ENCODE peak calls at places on chromosomes 4 and X, in eight cellular contexts. One of them, this sample, is unnamed.

GRCh38 chr4:18075823-18076433 is 54.4 kb upstream of the LCORL start:
- DNase-seq in CD4-positive, CD25-positive, alpha-beta regulatory T cell: peak; percentile 36
- DNase-seq in A549: no peak
- DNase-seq in MM.1S: peak; percentile 50
- DNase-seq in OCI-LY7: peak; percentile 78
- DNase-seq in RWPE2: no peak
- DNase-seq in body of pancreas: peak; percentile 13
- DNase-seq in esophagus squamous epithelium: no peak
- DNase-seq in this sample: no peak

GRCh38 chr4:24181005-24181404 is 291.2 kb upstream of the PPARGC1A start:
- DNase-seq in OCI-LY7: no peak
- DNase-seq in A549: no peak
- DNase-seq in RWPE2: no peak
- DNase-seq in MM.1S: no peak
- DNase-seq in CD4-positive, CD25-positive, alpha-beta regulatory T cell: no peak
- DNase-seq in esophagus squamous epithelium: no peak
- DNase-seq in body of pancreas: no peak
- DNase-seq in this sample: no peak

GRCh38 chr4:17650404-17650803 is 36.0 kb downstream of the MED28 start:
- DNase-seq in A549: no peak
- DNase-seq in body of pancreas: no peak
- DNase-seq in CD4-positive, CD25-positive, alpha-beta regulatory T cell: no peak
- DNase-seq in RWPE2: no peak
- DNase-seq in esophagus squamous epithelium: no peak
- DNase-seq in OCI-LY7: no peak
- DNase-seq in MM.1S: no peak
- DNase-seq in this sample: no peak

GRCh38 chr4:159048166-159048886 is 54.6 kb upstream of the RAPGEF2 start:
- DNase-seq in RWPE2: peak; percentile 67
- DNase-seq in esophagus squamous epithelium: no peak
- DNase-seq in A549: peak; percentile 21
- DNase-seq in OCI-LY7: no peak
- DNase-seq in body of pancreas: peak; percentile 81
- DNase-seq in CD4-positive, CD25-positive, alpha-beta regulatory T cell: no peak
- DNase-seq in MM.1S: no peak
- DNase-seq in this sample: peak; percentile 81

GRCh38 chr4:186726150-186726439 is 2.4 kb upstream of the FAT1 start:
- DNase-seq in CD4-positive, CD25-positive, alpha-beta regulatory T cell: no peak
- DNase-seq in body of pancreas: no peak
- DNase-seq in RWPE2: no peak
- DNase-seq in esophagus squamous epithelium: no peak
- DNase-seq in OCI-LY7: no peak
- DNase-seq in A549: peak; percentile 18
- DNase-seq in MM.1S: no peak
- DNase-seq in this sample: no peak

GRCh38 chr4:185117300-185117934 is 25.6 kb upstream of the SLC25A4 start:
- DNase-seq in CD4-positive, CD25-positive, alpha-beta regulatory T cell: no peak
- DNase-seq in RWPE2: no peak
- DNase-seq in A549: no peak
- DNase-seq in esophagus squamous epithelium: no peak
- DNase-seq in body of pancreas: no peak
- DNase-seq in OCI-LY7: no peak
- DNase-seq in MM.1S: no peak
- DNase-seq in this sample: no peak

GRCh38 chr4:172683016-172683415 is 485.6 kb upstream of the GALNT7 start:
- DNase-seq in CD4-positive, CD25-positive, alpha-beta regulatory T cell: no peak
- DNase-seq in RWPE2: no peak
- DNase-seq in OCI-LY7: no peak
- DNase-seq in esophagus squamous epithelium: no peak
- DNase-seq in MM.1S: no peak
- DNase-seq in body of pancreas: no peak
- DNase-seq in A549: no peak
- DNase-seq in this sample: no peak

GRCh38 chrX:149629730-149630387 is 1.7 kb downstream of the TMEM185A start:
- DNase-seq in OCI-LY7: no peak
- DNase-seq in A549: no peak
- DNase-seq in esophagus squamous epithelium: no peak
- DNase-seq in body of pancreas: no peak
- DNase-seq in RWPE2: no peak
- DNase-seq in MM.1S: no peak
- DNase-seq in CD4-positive, CD25-positive, alpha-beta regulatory T cell: no peak
- DNase-seq in this sample: no peak

GRCh38 chr4:185276036-185276435 is 66.6 kb downstream of the SNX25 start:
- DNase-seq in CD4-positive, CD25-positive, alpha-beta regulatory T cell: no peak
- DNase-seq in A549: no peak
- DNase-seq in OCI-LY7: no peak
- DNase-seq in RWPE2: no peak
- DNase-seq in MM.1S: no peak
- DNase-seq in body of pancreas: no peak
- DNase-seq in esophagus squamous epithelium: no peak
- DNase-seq in this sample: no peak

GRCh38 chrX:150704030-150704613 is 10.9 kb downstream of the MTMR1 start:
- DNase-seq in MM.1S: no peak
- DNase-seq in A549: no peak
- DNase-seq in body of pancreas: peak; percentile 57
- DNase-seq in RWPE2: no peak
- DNase-seq in OCI-LY7: no peak
- DNase-seq in CD4-positive, CD25-positive, alpha-beta regulatory T cell: no peak
- DNase-seq in esophagus squamous epithelium: no peak
- DNase-seq in this sample: no peak

GRCh38 chr4:68147079-68147478 is 17.4 kb upstream of the TMPRSS11F start:
- DNase-seq in body of pancreas: no peak
- DNase-seq in esophagus squamous epithelium: no peak
- DNase-seq in OCI-LY7: no peak
- DNase-seq in A549: no peak
- DNase-seq in MM.1S: no peak
- DNase-seq in CD4-positive, CD25-positive, alpha-beta regulatory T cell: no peak
- DNase-seq in RWPE2: no peak
- DNase-seq in this sample: no peak

GRCh38 chr4:157282019-157282418 is 61.5 kb downstream of the GRIA2 start:
- DNase-seq in esophagus squamous epithelium: no peak
- DNase-seq in OCI-LY7: no peak
- DNase-seq in CD4-positive, CD25-positive, alpha-beta regulatory T cell: no peak
- DNase-seq in body of pancreas: no peak
- DNase-seq in A549: no peak
- DNase-seq in MM.1S: no peak
- DNase-seq in RWPE2: no peak
- DNase-seq in this sample: no peak

GRCh38 chrX:155056877-155057792 is 13.8 kb downstream of the CMC4 start:
- DNase-seq in body of pancreas: peak; percentile 70
- DNase-seq in CD4-positive, CD25-positive, alpha-beta regulatory T cell: peak; percentile 52
- DNase-seq in esophagus squamous epithelium: no peak
- DNase-seq in A549: peak; percentile 43
- DNase-seq in MM.1S: peak; percentile 56
- DNase-seq in OCI-LY7: peak; percentile 45
- DNase-seq in RWPE2: no peak
- DNase-seq in this sample: peak; percentile 82

GRCh38 chr4:108143515-108143914 is 25.2 kb downstream of the LEF1 start:
- DNase-seq in CD4-positive, CD25-positive, alpha-beta regulatory T cell: no peak
- DNase-seq in OCI-LY7: no peak
- DNase-seq in RWPE2: no peak
- DNase-seq in esophagus squamous epithelium: no peak
- DNase-seq in MM.1S: no peak
- DNase-seq in body of pancreas: no peak
- DNase-seq in A549: no peak
- DNase-seq in this sample: no peak

GRCh38 chrX:130676861-130677260 is 226.1 kb downstream of the ENOX2 start:
- DNase-seq in A549: no peak
- DNase-seq in RWPE2: no peak
- DNase-seq in esophagus squamous epithelium: no peak
- DNase-seq in MM.1S: no peak
- DNase-seq in CD4-positive, CD25-positive, alpha-beta regulatory T cell: no peak
- DNase-seq in OCI-LY7: no peak
- DNase-seq in body of pancreas: no peak
- DNase-seq in this sample: no peak

GRCh38 chr4:147340111-147340510 is 140.8 kb upstream of the EDNRA start:
- DNase-seq in MM.1S: no peak
- DNase-seq in OCI-LY7: no peak
- DNase-seq in CD4-positive, CD25-positive, alpha-beta regulatory T cell: no peak
- DNase-seq in body of pancreas: no peak
- DNase-seq in esophagus squamous epithelium: no peak
- DNase-seq in A549: no peak
- DNase-seq in RWPE2: no peak
- DNase-seq in this sample: no peak

GRCh38 chr4:70994069-70994366 is 569 bp downstream of the DCK start:
- DNase-seq in body of pancreas: no peak
- DNase-seq in MM.1S: peak; percentile 16
- DNase-seq in A549: no peak
- DNase-seq in RWPE2: no peak
- DNase-seq in OCI-LY7: no peak
- DNase-seq in esophagus squamous epithelium: no peak
- DNase-seq in CD4-positive, CD25-positive, alpha-beta regulatory T cell: no peak
- DNase-seq in this sample: no peak

GRCh38 chr4:5933996-5934831 is 41.3 kb upstream of the CRMP1 start:
- DNase-seq in RWPE2: no peak
- DNase-seq in body of pancreas: no peak
- DNase-seq in MM.1S: no peak
- DNase-seq in esophagus squamous epithelium: no peak
- DNase-seq in CD4-positive, CD25-positive, alpha-beta regulatory T cell: no peak
- DNase-seq in OCI-LY7: no peak
- DNase-seq in A549: no peak
- DNase-seq in this sample: no peak

DNA sequence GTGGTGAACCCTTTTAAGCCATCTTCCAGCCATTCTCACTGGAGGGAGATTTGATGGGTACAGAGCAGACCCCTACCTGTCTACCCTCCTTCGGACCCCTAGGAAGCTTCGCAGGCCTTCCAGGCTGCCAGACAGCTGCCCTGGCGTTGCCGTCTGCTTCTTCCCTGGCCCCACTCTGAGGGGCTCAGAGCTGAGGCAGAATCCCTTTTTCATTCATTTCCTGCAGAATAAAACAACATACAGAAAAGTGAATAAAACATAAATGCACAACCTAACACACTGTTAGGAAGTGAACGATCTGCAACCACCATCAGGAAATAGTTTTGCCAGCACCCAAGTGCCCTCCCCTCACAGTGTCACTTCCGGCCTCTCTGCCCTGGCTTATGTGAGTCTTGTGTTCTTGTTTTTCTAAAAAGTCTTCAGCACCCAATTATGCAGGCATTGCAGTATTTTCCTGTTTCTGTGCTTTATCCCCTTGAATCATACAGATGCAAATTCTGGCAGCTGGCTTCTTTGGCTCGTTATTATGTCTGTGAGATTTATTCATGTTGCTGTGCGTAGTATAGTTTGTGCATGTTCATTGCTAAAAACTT is 5.6 kb upstream of the ADD1 start:
- DNase-seq in esophagus squamous epithelium: no peak
- DNase-seq in MM.1S: peak; percentile 19
- DNase-seq in OCI-LY7: peak; percentile 82
- DNase-seq in CD4-positive, CD25-positive, alpha-beta regulatory T cell: peak; percentile 83
- DNase-seq in RWPE2: no peak
- DNase-seq in body of pancreas: no peak
- DNase-seq in A549: no peak
- DNase-seq in this sample: no peak
- H3K4me3 ChIP-seq in esophagus squamous epithelium: no peak overlapping the region
- H3K4me3 ChIP-seq in MM.1S: peak overlapping the region; percentile 2
- H3K4me3 ChIP-seq in OCI-LY7: peak overlapping the region; percentile 56
- H3K4me3 ChIP-seq in CD4-positive, CD25-positive, alpha-beta regulatory T cell: peak overlapping the region; percentile 86
- H3K4me3 ChIP-seq in RWPE2: no peak overlapping the region
- H3K4me3 ChIP-seq in body of pancreas: no peak overlapping the region
- H3K4me3 ChIP-seq in A549: no peak overlapping the region
- H3K4me3 ChIP-seq in this sample: peak overlapping the region; percentile 1

GRCh38 chr4:137533855-137534254 is 1.6 kb upstream of the PCDH18 start:
- DNase-seq in body of pancreas: no peak
- DNase-seq in esophagus squamous epithelium: no peak
- DNase-seq in A549: no peak
- DNase-seq in CD4-positive, CD25-positive, alpha-beta regulatory T cell: no peak
- DNase-seq in OCI-LY7: no peak
- DNase-seq in MM.1S: no peak
- DNase-seq in RWPE2: no peak
- DNase-seq in this sample: no peak

GRCh38 chr4:137535718-137536117 is 3.4 kb upstream of the PCDH18 start:
- DNase-seq in CD4-positive, CD25-positive, alpha-beta regulatory T cell: no peak
- DNase-seq in A549: no peak
- DNase-seq in esophagus squamous epithelium: no peak
- DNase-seq in MM.1S: no peak
- DNase-seq in RWPE2: no peak
- DNase-seq in body of pancreas: no peak
- DNase-seq in OCI-LY7: no peak
- DNase-seq in this sample: no peak

GRCh38 chr4:137534516-137534915 is 2.2 kb upstream of the PCDH18 start:
- DNase-seq in RWPE2: no peak
- DNase-seq in esophagus squamous epithelium: no peak
- DNase-seq in CD4-positive, CD25-positive, alpha-beta regulatory T cell: no peak
- DNase-seq in MM.1S: no peak
- DNase-seq in A549: no peak
- DNase-seq in OCI-LY7: no peak
- DNase-seq in body of pancreas: no peak
- DNase-seq in this sample: no peak

GRCh38 chr4:137540356-137540755 is 8.1 kb upstream of the PCDH18 start:
- DNase-seq in body of pancreas: no peak
- DNase-seq in esophagus squamous epithelium: no peak
- DNase-seq in CD4-positive, CD25-positive, alpha-beta regulatory T cell: no peak
- DNase-seq in OCI-LY7: no peak
- DNase-seq in MM.1S: no peak
- DNase-seq in RWPE2: no peak
- DNase-seq in A549: no peak
- DNase-seq in this sample: no peak

GRCh38 chr4:137536789-137537561 is 4.7 kb upstream of the PCDH18 start:
- DNase-seq in MM.1S: no peak
- DNase-seq in RWPE2: no peak
- DNase-seq in OCI-LY7: no peak
- DNase-seq in CD4-positive, CD25-positive, alpha-beta regulatory T cell: no peak
- DNase-seq in body of pancreas: no peak
- DNase-seq in esophagus squamous epithelium: no peak
- DNase-seq in A549: no peak
- DNase-seq in this sample: no peak
- H3K4me1 ChIP-seq in MM.1S: peaks cover 7% of the 10 kb centered on the region
- H3K4me1 ChIP-seq in RWPE2: peaks cover 6% of the 10 kb centered on the region
- H3K4me1 ChIP-seq in OCI-LY7: no peaks in the 10 kb centered on the region
- H3K4me1 ChIP-seq in CD4-positive, CD25-positive, alpha-beta regulatory T cell: no peaks in the 10 kb centered on the region
- H3K4me1 ChIP-seq in body of pancreas: peaks cover 4% of the 10 kb centered on the region
- H3K4me1 ChIP-seq in esophagus squamous epithelium: no peaks in the 10 kb centered on the region
- H3K4me1 ChIP-seq in A549: no peaks in the 10 kb centered on the region
- H3K4me1 ChIP-seq in this sample: no peaks in the 10 kb centered on the region

GRCh38 chr4:168632246-168632832 is 135.5 kb downstream of the PALLD start:
- DNase-seq in CD4-positive, CD25-positive, alpha-beta regulatory T cell: no peak
- DNase-seq in OCI-LY7: no peak
- DNase-seq in esophagus squamous epithelium: no peak
- DNase-seq in A549: no peak
- DNase-seq in MM.1S: no peak
- DNase-seq in RWPE2: no peak
- DNase-seq in body of pancreas: no peak
- DNase-seq in this sample: no peak
- H3K4me3 ChIP-seq in CD4-positive, CD25-positive, alpha-beta regulatory T cell: no peak overlapping the region
- H3K4me3 ChIP-seq in OCI-LY7: no peak overlapping the region
- H3K4me3 ChIP-seq in esophagus squamous epithelium: peak overlapping the region; percentile 39
- H3K4me3 ChIP-seq in A549: peak overlapping the region; percentile 58
- H3K4me3 ChIP-seq in MM.1S: no peak overlapping the region
- H3K4me3 ChIP-seq in RWPE2: peak overlapping the region; percentile 44
- H3K4me3 ChIP-seq in body of pancreas: no peak overlapping the region
- H3K4me3 ChIP-seq in this sample: peak overlapping the region; percentile 72

DNA sequence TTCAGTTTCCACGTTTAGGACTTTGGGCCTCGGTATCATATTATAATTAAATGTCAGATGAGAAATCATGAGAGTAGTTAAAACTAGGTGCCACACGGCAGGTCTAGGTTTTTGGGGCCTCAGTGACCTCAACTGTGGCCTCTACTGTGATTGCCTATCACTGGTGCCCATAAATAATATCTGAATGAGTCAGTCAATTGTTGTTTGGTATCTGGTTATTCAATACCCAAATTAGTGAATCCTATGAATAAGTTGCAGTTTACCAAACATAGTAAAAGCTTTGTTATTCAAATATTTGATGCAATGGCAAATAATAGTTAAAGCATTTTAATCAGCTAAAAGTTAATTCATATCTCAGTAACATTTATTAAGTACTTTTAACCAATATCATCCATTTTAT is 188.8 kb downstream of the PPP3CA start:
- DNase-seq in OCI-LY7: no peak
- DNase-seq in MM.1S: no peak
- DNase-seq in CD4-positive, CD25-positive, alpha-beta regulatory T cell: no peak
- DNase-seq in RWPE2: no peak
- DNase-seq in esophagus squamous epithelium: no peak
- DNase-seq in body of pancreas: no peak
- DNase-seq in A549: no peak
- DNase-seq in this sample: no peak
- H3K4me1 ChIP-seq in OCI-LY7: peaks cover 12% of the 10 kb centered on the region
- H3K4me1 ChIP-seq in MM.1S: no peaks in the 10 kb centered on the region
- H3K4me1 ChIP-seq in CD4-positive, CD25-positive, alpha-beta regulatory T cell: peaks cover 5% of the 10 kb centered on the region
- H3K4me1 ChIP-seq in RWPE2: peaks cover 55% of the 10 kb centered on the region
- H3K4me1 ChIP-seq in esophagus squamous epithelium: peaks cover 28% of the 10 kb centered on the region
- H3K4me1 ChIP-seq in body of pancreas: no peaks in the 10 kb centered on the region
- H3K4me1 ChIP-seq in A549: peaks cover 91% of the 10 kb centered on the region
- H3K4me1 ChIP-seq in this sample: no peaks in the 10 kb centered on the region

This sample was measured in ascending aorta.